ENCODE peak calls at places on chromosomes 16 and 17, in seven cellular contexts. R is lower lobe of right lung, M is suprapubic skin, Y is fibroblast of mammary gland, S is AG10803, A is GM23338, N is A549. I is an unnamed sample.

GRCh38 chr16:66587881-66588600 is 8.8 kb downstream of the CMTM2 start:
- DNase-seq in R (no peak), M (no peak), Y (no peak), S (no peak), A (no peak), N (no peak), I (no peak)

GRCh38 chr16:1823821-1824220 is 2.8 kb downstream of the HAGH start:
- DNase-seq in R (no peak), M (no peak), Y (peak), S (peak), A (peak), N (peak), I (peak)

GRCh38 chr17:60750645-60751044 is 73.0 kb downstream of the BCAS3 start:
- DNase-seq in R (no peak), M (no peak), Y (no peak), S (no peak), A (no peak), N (no peak), I (no peak)

GRCh38 chr16:16118337-16118736 is 105.0 kb downstream of the ABCC6 start:
- DNase-seq in R (no peak), M (no peak), Y (no peak), S (no peak), A (no peak), N (no peak), I (no peak)

GRCh38 chr17:72631568-72631967 is 460.9 kb downstream of the SLC39A11 start:
- DNase-seq in R (no peak), M (no peak), Y (no peak), S (no peak), A (no peak), N (no peak), I (no peak)

GRCh38 chr17:17937958-17938357 is 34.2 kb downstream of the TOM1L2 start:
- DNase-seq in R (no peak), M (no peak), Y (no peak), S (no peak), A (no peak), N (no peak), I (no peak)

GRCh38 chr17:81164464-81165245 is 652 bp upstream of the PVALEF start:
- DNase-seq in R (peak), M (no peak), Y (no peak), S (no peak), A (no peak), N (no peak), I (no peak)

GRCh38 chr17:68318103-68318991 is 27.1 kb downstream of the ARSG start:
- DNase-seq in R (no peak), M (no peak), Y (peak), S (peak), A (no peak), N (peak), I (peak)

GRCh38 chr17:82442643-82443464 is 7.7 kb downstream of the CYBC1 start:
- DNase-seq in R (no peak), M (peak), Y (no peak), S (no peak), A (no peak), N (no peak), I (no peak)

GRCh38 chr17:57255776-57256681 is at the start of gene MSI2:
- DNase-seq in R (peak), M (peak), Y (peak), S (peak), A (peak), N (peak), I (peak)

GRCh38 chr16:48361540-48361939 is 23.7 kb downstream of the SIAH1 start:
- DNase-seq in R (no peak), M (no peak), Y (no peak), S (no peak), A (no peak), N (no peak), I (no peak)

GRCh38 chr17:35142467-35142796 is 329 bp upstream of the NLE1 start:
- DNase-seq in R (no peak), M (no peak), Y (no peak), S (no peak), A (no peak), N (no peak), I (no peak)
- H3K4me3 ChIP-seq in R (peak), M (peak), Y (peak), S (peak), A (peak), N (peak), I (peak)

GRCh38 chr17:55746466-55746865 is 4.4 kb upstream of the PCTP start:
- DNase-seq in R (no peak), M (no peak), Y (no peak), S (no peak), A (no peak), N (no peak), I (no peak)

GRCh38 chr17:55749985-55750384 is 866 bp upstream of the PCTP start:
- DNase-seq in R (no peak), M (no peak), Y (no peak), S (no peak), A (no peak), N (no peak), I (no peak)

GRCh38 chr17:55747209-55747608 is 3.6 kb upstream of the PCTP start:
- DNase-seq in R (no peak), M (no peak), Y (no peak), S (no peak), A (no peak), N (no peak), I (no peak)

GRCh38 chr17:55751720-55752250 is 934 bp downstream of the PCTP start:
- DNase-seq in R (no peak), M (no peak), Y (no peak), S (no peak), A (peak), N (no peak), I (no peak)

DNA sequence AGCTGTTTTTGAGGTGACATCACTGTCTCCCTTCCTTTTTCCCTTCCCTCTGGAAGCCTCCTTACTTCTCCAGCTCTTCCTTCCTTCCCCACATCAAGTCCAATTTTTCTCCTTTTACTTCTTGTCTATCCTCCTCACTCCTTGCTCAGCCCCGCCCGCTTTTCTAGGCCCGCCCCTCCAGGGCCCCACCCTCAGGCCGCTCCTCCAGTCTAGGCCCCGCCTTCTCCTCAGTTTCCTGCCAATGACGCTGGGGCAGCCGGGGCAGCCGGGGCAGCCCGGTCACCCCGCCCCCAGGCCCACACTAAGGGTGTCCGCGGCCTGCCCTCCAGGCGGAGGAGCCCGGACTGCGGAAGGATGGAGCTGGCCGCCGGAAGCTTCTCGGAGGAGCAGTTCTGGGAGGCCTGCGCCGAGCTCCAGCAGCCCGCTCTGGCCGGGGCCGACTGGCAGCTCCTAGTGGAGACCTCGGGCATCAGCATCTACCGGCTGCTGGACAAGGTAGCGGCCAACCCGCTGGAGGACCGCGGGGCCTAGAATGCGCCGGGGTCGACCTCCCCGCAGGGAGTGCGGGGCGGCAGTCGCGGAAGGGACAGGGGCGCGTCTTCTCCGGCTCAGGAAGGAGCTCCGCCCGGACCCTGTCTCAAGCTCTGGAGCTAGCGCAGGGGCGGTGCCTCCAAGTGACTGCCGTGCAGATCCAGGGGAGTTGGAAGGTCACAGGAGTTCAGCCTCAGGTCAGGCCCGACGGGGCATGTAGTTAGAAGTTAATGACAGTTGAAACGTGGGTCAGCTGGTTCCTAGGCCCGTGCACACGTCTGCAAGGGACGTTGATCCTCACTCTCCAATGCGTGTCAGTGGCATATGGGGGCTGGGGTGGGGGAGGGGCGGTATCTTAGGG is at the start of gene PCTP:
- DNase-seq in R (peak), M (peak), Y (peak), S (peak), A (peak), N (peak), I (peak)
- TF ChIP-seq CTCF in R (peak), M (peak), Y (no peak), S (peak), A (peak), N (peak), I (peak)

DNA sequence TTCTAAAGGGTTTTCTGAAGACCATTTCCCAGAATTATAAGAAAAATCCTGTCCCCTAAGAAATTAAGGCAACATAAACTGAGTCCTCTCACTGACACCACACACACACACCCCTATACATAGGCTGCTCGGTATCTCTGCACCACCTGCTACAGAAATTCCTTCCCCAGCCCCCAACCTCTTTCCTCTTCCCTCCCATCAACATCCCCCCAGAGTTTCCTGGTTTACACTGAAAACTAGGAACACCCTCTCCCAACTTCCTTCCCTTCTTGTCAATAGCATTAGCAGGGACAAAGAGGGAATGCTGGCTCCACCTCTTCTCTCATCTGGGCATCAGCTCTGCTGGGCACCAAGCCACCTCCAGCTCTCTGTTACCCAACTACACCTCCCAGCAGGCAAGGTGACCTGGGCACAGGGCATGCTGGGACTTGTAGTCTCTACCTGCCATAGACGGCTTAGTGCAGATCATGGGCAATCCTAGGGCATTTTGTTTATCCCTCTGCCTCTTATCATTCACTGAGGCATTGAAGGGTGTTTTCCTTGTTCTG is 15.7 kb downstream of the CAVIN1 start:
- DNase-seq in R (peak), M (peak), Y (peak), S (peak), A (peak), N (peak), I (peak)
- H3K4me3 ChIP-seq in R (peak), M (no peak), Y (no peak), S (no peak), A (peak), N (no peak), I (no peak)

DNA sequence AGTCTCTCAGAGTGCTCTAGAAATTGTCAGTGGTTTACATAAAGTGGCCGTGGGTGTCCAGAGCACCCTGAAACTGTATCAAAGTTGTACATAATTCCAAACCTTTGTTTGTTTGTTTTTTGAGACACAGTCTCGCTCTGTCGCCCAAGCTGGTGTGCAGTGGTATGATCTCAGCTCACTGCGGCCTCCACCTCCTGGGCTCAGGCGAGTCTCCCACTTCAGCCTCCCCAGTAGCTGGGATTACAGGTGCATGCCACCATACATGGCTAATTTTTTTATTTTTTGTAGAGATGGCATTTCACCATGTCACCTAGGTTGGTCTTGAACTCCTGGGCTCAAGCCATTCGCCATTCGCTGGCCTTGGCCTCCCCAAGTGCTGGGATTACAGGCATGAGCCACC is 24.3 kb upstream of the ADGRG1 start:
- DNase-seq in R (no peak), M (no peak), Y (no peak), S (no peak), A (no peak), N (no peak), I (no peak)
- TF ChIP-seq CTCF in R (no peak), M (no peak), Y (no peak), S (no peak), A (no peak), N (no peak), I (no peak)

DNA sequence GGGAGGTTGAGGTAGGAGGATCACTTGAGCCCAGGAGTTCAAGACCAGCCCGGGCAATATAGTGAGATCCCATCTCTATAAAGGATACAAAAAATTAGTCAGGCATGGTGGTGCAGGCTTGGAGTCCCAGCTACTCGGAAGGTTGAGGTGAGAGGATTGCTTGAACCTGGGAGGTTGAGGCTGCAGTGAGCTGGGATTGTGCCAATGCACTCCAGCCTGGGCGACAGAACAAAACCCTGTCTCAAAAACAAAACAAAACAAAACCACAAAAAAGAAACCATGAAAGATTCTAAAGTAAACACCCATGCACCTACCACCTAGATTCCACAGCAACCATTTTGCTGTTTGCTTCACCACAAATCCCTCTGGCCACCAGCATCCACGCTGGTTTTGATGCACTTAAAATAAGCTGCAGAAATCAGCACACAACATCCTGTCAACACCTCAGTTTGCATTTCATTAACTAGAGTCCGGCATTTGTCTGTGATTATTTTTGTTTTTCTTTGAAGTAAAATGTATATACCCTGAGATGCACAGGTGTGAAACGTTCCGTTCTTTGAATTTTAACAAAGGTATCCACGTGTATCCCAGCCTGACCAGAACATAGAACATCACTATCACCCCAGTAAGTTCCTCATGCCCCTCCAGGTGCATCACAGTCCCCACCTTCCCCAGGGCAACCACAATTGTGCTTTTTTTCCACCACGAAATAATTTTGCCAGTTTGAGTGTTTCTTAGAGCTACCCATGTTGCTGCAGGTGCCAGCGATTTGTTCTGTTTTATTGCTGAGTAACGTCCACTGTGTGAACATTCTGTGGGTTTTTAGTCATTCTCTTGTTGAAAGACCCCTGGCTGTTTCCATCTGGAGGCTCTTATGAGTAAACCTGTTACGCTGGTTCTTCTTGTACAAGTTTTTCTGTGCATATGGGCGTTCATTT is 191.5 kb downstream of the SEC14L1 start:
- DNase-seq in R (peak), M (peak), Y (peak), S (no peak), A (no peak), N (no peak), I (peak)
- H3K4me3 ChIP-seq in R (peak), M (no peak), Y (no peak), S (no peak), A (no peak), N (no peak), I (no peak)

DNA sequence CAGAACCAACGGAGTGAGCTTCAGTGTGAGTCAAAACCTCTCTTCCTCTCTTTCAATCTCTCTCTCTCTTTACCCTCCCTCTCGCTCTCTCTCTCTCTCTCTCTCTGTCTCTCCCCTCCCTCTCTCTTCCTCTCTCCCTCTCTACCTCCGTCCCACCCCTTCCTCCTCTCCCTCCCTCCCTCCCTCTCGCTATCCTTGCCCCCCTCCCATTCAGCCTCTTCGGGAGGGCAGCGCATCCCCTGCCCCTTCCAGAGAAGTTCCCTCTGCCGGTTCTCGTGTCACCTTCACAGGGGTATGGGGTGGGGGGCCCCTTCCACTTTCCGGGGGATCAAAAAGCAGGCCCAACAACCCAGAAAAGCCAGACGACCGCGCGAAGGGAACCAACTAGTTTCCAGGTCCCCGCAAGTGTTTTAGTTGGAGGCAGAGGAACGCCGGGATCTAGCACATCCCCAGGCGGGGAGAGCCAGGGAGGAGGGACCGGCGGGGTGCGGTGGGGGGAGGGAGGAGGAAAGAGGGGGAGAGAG is 28.9 kb upstream of the RBFOX1 start:
- DNase-seq in R (no peak), M (no peak), Y (no peak), S (no peak), A (peak), N (no peak), I (no peak)
- TF ChIP-seq CTCF in R (no peak), M (no peak), Y (no peak), S (no peak), A (no peak), N (no peak), I (no peak)

GRCh38 chr17:80113033-80113484 is 11.7 kb downstream of the GAA start:
- DNase-seq in R (no peak), M (peak), Y (no peak), S (no peak), A (peak), N (no peak), I (no peak)
- H3K4me3 ChIP-seq in R (no peak), M (no peak), Y (no peak), S (no peak), A (no peak), N (no peak), I (no peak)

I was measured in cardiac fibroblast.